ENCODE peak calls at places on chromosomes 2 and 18, in ten cellular contexts. A is HCT116, R is spleen, G is testis, E is transverse colon, C is ovary, U is A549, W is IMR-90, Y is prostate gland, V is body of pancreas. J is an unnamed sample. For H3K9me3, the result is how much of the 10 kb centered on the place peaks cover.

GRCh38 chr2:23649285-23649684 is 264.3 kb downstream of the KLHL29 start:
- DNase-seq in A (no peak), R (no peak), G (no peak), E (no peak), C (no peak), U (no peak), W (no peak), Y (no peak), V (no peak), J (no peak)

GRCh38 chr2:238458641-238459040 is 31.9 kb downstream of the ASB1 start:
- DNase-seq in A (no peak), R (no peak), G (no peak), E (no peak), C (no peak), U (no peak), W (no peak), Y (no peak), V (no peak), J (no peak)

GRCh38 chr2:221095381-221095780 is 476.7 kb downstream of the EPHA4 start:
- DNase-seq in A (no peak), R (no peak), G (no peak), E (no peak), C (no peak), U (no peak), W (no peak), Y (no peak), V (no peak), J (no peak)

GRCh38 chr2:10654069-10654468 is 35.7 kb downstream of the NOL10 start:
- DNase-seq in A (peak), R (no peak), G (no peak), E (no peak), C (no peak), U (no peak), W (peak), Y (no peak), V (no peak), J (no peak)

GRCh38 chr2:72828840-72829507 is 3.1 kb upstream of the EXOC6B start:
- DNase-seq in A (no peak), R (no peak), G (no peak), E (no peak), C (no peak), U (no peak), W (peak), Y (no peak), V (no peak), J (no peak)

GRCh38 chr2:12340164-12340563 is 376.6 kb upstream of the TRIB2 start:
- DNase-seq in A (no peak), R (no peak), G (no peak), E (no peak), C (no peak), U (no peak), W (peak), Y (no peak), V (no peak), J (no peak)

GRCh38 chr2:223027442-223027841 is 24.5 kb upstream of the KCNE4 start:
- DNase-seq in A (no peak), R (no peak), G (no peak), E (no peak), C (no peak), U (peak), W (peak), Y (no peak), V (peak), J (no peak)

GRCh38 chr2:77807531-77808215 is 285.5 kb upstream of the LRRTM4 start:
- DNase-seq in A (no peak), R (no peak), G (no peak), E (no peak), C (no peak), U (no peak), W (no peak), Y (no peak), V (no peak), J (peak)

GRCh38 chr18:72460210-72460680 is 83.9 kb downstream of the CBLN2 start:
- DNase-seq in A (no peak), R (no peak), G (no peak), E (no peak), C (no peak), U (peak), W (peak), Y (no peak), V (no peak), J (no peak)

GRCh38 chr2:229416116-229416694 is 145.1 kb upstream of the PID1 start:
- DNase-seq in A (no peak), R (no peak), G (peak), E (peak), C (peak), U (no peak), W (peak), Y (no peak), V (peak), J (peak)

GRCh38 chr2:134120718-134121630 is 132.9 kb upstream of the MGAT5 start:
- DNase-seq in A (no peak), R (peak), G (peak), E (peak), C (peak), U (peak), W (peak), Y (peak), V (peak), J (peak)
- TF ChIP-seq POLR2A in A (no peak), R (no peak), G (no peak), E (peak), C (no peak), U (peak), W (no peak), Y (peak), V (peak), J (peak)

GRCh38 chr2:217219141-217219505 is 359.3 kb upstream of the TNP1 start:
- DNase-seq in A (no peak), R (no peak), G (no peak), E (no peak), C (no peak), U (no peak), W (peak), Y (no peak), V (no peak), J (no peak)
- H3K9me3 ChIP-seq in A (under half), R (under half), G (under half), E (under half), C (under half), U (under half), W (under half), Y (under half), V (under half), J (under half)

GRCh38 chr2:110679337-110679707 is 1.5 kb upstream of the BUB1 start:
- DNase-seq in A (no peak), R (no peak), G (peak), E (no peak), C (peak), U (no peak), W (no peak), Y (no peak), V (no peak), J (no peak)

GRCh38 chr2:110677530-110678456 is at the start of gene BUB1:
- DNase-seq in A (peak), R (peak), G (peak), E (peak), C (peak), U (peak), W (peak), Y (peak), V (peak), J (peak)

GRCh38 chr2:110677080-110677479 is 783 bp downstream of the BUB1 start:
- DNase-seq in A (no peak), R (no peak), G (no peak), E (no peak), C (no peak), U (no peak), W (no peak), Y (no peak), V (no peak), J (no peak)

GRCh38 chr2:110679865-110680264 is 2.0 kb upstream of the BUB1 start:
- DNase-seq in A (no peak), R (peak), G (no peak), E (no peak), C (peak), U (no peak), W (no peak), Y (no peak), V (no peak), J (no peak)

GRCh38 chr2:110678457-110679336 is 834 bp upstream of the BUB1 start:
- DNase-seq in A (no peak), R (peak), G (peak), E (peak), C (peak), U (no peak), W (peak), Y (peak), V (peak), J (peak)
- TF ChIP-seq POLR2A in A (peak), R (no peak), G (no peak), E (no peak), C (no peak), U (no peak), W (no peak), Y (no peak), V (no peak), J (no peak)

GRCh38 chr18:77918738-77919137 is 669.1 kb downstream of the GALR1 start:
- DNase-seq in A (no peak), R (no peak), G (no peak), E (no peak), C (no peak), U (no peak), W (no peak), Y (no peak), V (peak), J (no peak)
- H3K9me3 ChIP-seq in A (under half), R (under half), G (under half), E (under half), C (under half), U (under half), W (under half), Y (under half), V (under half), J (under half)

DNA sequence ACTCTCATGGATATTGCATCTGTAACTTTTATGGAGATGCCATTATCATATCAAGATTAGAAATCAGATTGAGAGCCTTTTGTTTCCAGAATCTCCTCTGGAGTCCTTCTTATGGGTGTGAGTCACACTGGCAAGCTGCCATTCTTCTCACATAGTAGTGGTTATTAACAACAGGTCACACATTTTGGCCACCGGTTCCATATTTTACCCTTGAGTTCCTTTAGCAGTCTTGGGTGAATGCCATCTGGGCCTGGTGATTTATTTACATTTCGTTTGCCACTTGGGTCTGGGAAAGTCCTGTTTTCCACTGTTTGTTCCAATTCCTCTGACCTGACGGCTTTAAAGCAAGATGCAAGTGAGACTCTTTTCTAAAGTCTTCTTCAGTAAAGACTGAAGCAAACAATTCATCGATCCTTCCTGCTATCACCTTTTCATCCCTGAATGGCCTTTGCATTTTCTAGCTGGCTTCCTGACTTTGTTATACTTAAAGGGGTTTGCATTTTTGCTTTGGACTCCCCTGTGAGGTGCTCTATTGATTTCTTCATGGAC is 80.5 kb upstream of the CAVIN2 start:
- DNase-seq in A (peak), R (no peak), G (no peak), E (peak), C (peak), U (peak), W (peak), Y (peak), V (peak), J (no peak)
- TF ChIP-seq POLR2A in A (no peak), R (no peak), G (no peak), E (no peak), C (no peak), U (no peak), W (no peak), Y (no peak), V (no peak), J (no peak)

GRCh38 chr2:128039535-128039934 is 11.7 kb upstream of the SAP130 start:
- DNase-seq in A (no peak), R (no peak), G (no peak), E (no peak), C (no peak), U (no peak), W (no peak), Y (no peak), V (no peak), J (no peak)

GRCh38 chr2:128041561-128041960 is 13.7 kb upstream of the SAP130 start:
- DNase-seq in A (no peak), R (no peak), G (no peak), E (no peak), C (no peak), U (no peak), W (no peak), Y (no peak), V (no peak), J (no peak)

GRCh38 chr2:128037624-128038023 is 9.8 kb upstream of the SAP130 start:
- DNase-seq in A (no peak), R (no peak), G (no peak), E (no peak), C (no peak), U (no peak), W (no peak), Y (no peak), V (no peak), J (no peak)

GRCh38 chr2:128040166-128040771 is 12.4 kb upstream of the SAP130 start:
- DNase-seq in A (no peak), R (no peak), G (no peak), E (no peak), C (no peak), U (no peak), W (no peak), Y (no peak), V (no peak), J (no peak)

DNA sequence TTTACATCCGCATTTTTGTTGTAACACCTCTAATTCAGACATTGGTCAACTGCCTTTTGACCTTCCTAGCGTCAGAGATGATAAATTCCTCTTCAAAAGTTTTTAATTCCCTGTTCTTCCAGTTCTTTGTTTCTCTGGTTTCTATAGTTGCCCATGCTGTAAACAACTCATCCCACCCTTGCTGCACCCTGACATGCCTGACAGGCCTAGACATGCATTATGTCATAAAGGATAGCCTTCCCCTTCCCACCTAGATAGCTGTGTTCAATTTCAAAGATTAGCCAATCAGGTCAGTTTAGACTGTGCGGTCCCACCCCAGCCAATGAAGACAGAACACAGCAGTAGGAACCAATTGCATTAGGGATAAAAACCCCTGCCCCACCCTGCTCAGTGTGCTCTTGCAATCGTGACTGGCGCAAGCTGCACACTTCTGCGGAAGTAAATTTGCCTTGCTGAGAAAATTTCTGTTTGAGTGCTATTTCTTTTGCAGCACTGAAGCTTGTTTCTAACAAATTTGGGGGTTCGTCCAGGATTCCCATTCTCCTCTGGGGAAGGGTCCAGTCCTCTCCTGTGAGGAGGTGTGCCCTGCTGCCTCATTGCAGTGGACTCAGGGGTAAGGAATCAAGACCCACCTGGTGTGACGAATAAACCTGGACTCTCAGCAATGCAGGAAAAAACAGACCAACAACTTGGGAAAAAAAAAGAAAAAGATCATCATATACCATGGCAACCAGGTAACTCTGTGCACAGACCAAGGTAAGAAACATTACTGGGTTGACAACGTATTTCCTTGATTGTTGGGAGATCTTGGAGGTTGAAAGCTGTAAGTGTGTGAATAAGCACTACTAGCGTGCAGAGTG is 9.1 kb upstream of the SAP130 start:
- DNase-seq in A (no peak), R (no peak), G (no peak), E (no peak), C (no peak), U (no peak), W (no peak), Y (no peak), V (no peak), J (no peak)
- H3K9me3 ChIP-seq in A (under half), R (under half), G (under half), E (under half), C (under half), U (half or more), W (under half), Y (under half), V (under half), J (under half)

GRCh38 chr2:207534390-207534789 is 4.6 kb downstream of the CREB1 start:
- DNase-seq in A (no peak), R (no peak), G (no peak), E (no peak), C (no peak), U (no peak), W (no peak), Y (no peak), V (no peak), J (no peak)
- TF ChIP-seq POLR2A in A (no peak), R (no peak), G (no peak), E (no peak), C (no peak), U (no peak), W (no peak), Y (no peak), V (no peak), J (no peak)

DNA sequence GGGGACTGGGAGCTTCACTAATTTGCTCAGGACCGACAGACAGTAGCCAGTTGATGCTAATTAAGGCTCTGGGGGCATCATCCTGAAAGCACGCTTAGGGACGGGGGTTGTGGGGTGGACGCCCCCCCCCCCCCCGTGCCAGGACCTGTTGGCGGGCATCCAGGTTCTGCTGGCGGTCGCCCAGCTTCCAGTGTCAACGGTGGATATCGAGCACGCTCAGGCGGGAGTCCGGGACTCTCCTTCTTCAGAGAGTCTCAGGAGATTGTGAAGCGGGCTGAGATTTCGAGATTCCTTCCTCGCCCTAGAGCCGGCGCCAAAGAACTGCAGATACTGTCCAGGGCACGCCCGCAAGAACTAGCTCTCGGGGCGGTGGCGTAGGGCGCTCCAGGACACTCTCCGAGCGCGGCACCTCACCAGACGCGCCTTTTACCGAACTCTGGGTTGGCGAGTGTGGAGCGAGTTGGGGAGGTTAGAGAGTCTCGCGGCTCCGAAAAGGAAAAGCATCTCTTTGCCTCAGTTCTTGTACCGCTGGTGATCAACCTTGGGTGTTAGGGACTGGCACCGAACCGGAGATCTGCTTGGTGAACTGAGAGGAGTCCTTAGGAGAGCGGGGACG is 5.6 kb downstream of the RAX start:
- DNase-seq in A (no peak), R (peak), G (no peak), E (no peak), C (no peak), U (peak), W (no peak), Y (no peak), V (no peak), J (no peak)
- H3K9me3 ChIP-seq in A (under half), R (under half), G (under half), E (under half), C (under half), U (under half), W (under half), Y (under half), V (under half), J (under half)

GRCh38 chr2:231604685-231605606 is 12.3 kb downstream of the TEX44 start:
- DNase-seq in A (peak), R (peak), G (peak), E (peak), C (peak), U (peak), W (peak), Y (peak), V (peak), J (peak)

GRCh38 chr2:231602874-231603467 is 10.3 kb downstream of the TEX44 start:
- DNase-seq in A (no peak), R (no peak), G (no peak), E (no peak), C (peak), U (no peak), W (no peak), Y (no peak), V (no peak), J (no peak)

GRCh38 chr2:231601356-231602229 is 8.9 kb downstream of the TEX44 start:
- DNase-seq in A (peak), R (peak), G (peak), E (peak), C (peak), U (peak), W (peak), Y (peak), V (peak), J (peak)

GRCh38 chr2:231605607-231606091 is 13.0 kb downstream of the TEX44 start:
- DNase-seq in A (no peak), R (peak), G (no peak), E (peak), C (peak), U (no peak), W (no peak), Y (no peak), V (peak), J (no peak)

GRCh38 chr2:231604101-231604684 is 11.5 kb downstream of the TEX44 start:
- DNase-seq in A (no peak), R (peak), G (peak), E (peak), C (peak), U (no peak), W (no peak), Y (peak), V (peak), J (peak)
- TF ChIP-seq POLR2A in A (no peak), R (peak), G (peak), E (peak), C (peak), U (peak), W (peak), Y (no peak), V (peak), J (peak)